ENCODE peak calls at places on chromosomes 12 and 14, in four cellular contexts. S is HepG2, L is K562, R is GM12878. U is an unnamed sample.

GRCh38 chr12:56988207-56988739 is 18.1 kb downstream of the ZBTB39 start:
- DNase-seq in S (no peak), L (peak; percentile 97), R (no peak), U (peak; percentile 57)

GRCh38 chr14:52370406-52370911 is 56.3 kb downstream of the PTGER2 start:
- DNase-seq in S (no peak), L (no peak), R (no peak), U (no peak)

GRCh38 chr14:103056322-103057027 is 874 bp downstream of the CDC42BPB start:
- DNase-seq in S (no peak), L (peak; percentile 69), R (no peak), U (peak; percentile 82)

GRCh38 chr14:64943556-64943955 is 1.0 kb upstream of the GPX2 start:
- DNase-seq in S (no peak), L (no peak), R (no peak), U (no peak)

GRCh38 chr12:57737467-57738141 is 938 bp downstream of the AGAP2 start:
- DNase-seq in S (no peak), L (no peak), R (no peak), U (peak; percentile 58)

GRCh38 chr14:21917699-21918436 is 244.2 kb upstream of the OR4E1 start:
- DNase-seq in S (peak; percentile 56), L (peak; percentile 24), R (peak; percentile 3), U (peak; percentile 83)

GRCh38 chr14:31829256-31829923 is 247.7 kb upstream of the ARHGAP5 start:
- DNase-seq in S (no peak), L (peak; percentile 3), R (no peak), U (peak; percentile 21)

GRCh38 chr12:69410571-69410970 is 51.0 kb downstream of the YEATS4 start:
- DNase-seq in S (no peak), L (no peak), R (no peak), U (no peak)

GRCh38 chr12:9064815-9065606 is 50.7 kb downstream of the A2M start:
- DNase-seq in S (peak; percentile 77), L (no peak), R (no peak), U (peak; percentile 89)

GRCh38 chr14:88983755-88984154 is 159.3 kb downstream of the TTC8 start:
- DNase-seq in S (no peak), L (no peak), R (no peak), U (no peak)

GRCh38 chr14:93713726-93714405 is 74.4 kb downstream of the PRIMA1 start:
- DNase-seq in S (no peak), L (no peak), R (no peak), U (no peak)

GRCh38 chr14:61698216-61698980 is 3.1 kb downstream of the HIF1A start:
- DNase-seq in S (no peak), L (peak; percentile 46), R (no peak), U (no peak)

GRCh38 chr12:108881953-108882352 is 2.1 kb downstream of the DAO start:
- DNase-seq in S (no peak), L (no peak), R (no peak), U (no peak)

GRCh38 chr14:101827286-101827685 is 65.8 kb downstream of the PPP2R5C start:
- DNase-seq in S (no peak), L (no peak), R (no peak), U (no peak)

GRCh38 chr14:69625299-69626131 is 14.1 kb downstream of the SUSD6 start:
- DNase-seq in S (no peak), L (peak; percentile 62), R (peak; percentile 88), U (no peak)

GRCh38 chr14:33017016-33017415 is 78.3 kb downstream of the NPAS3 start:
- DNase-seq in S (no peak), L (no peak), R (no peak), U (no peak)

GRCh38 chr12:15858348-15858747 is 23.8 kb upstream of the STRAP start:
- DNase-seq in S (no peak), L (no peak), R (no peak), U (peak; percentile 63)

GRCh38 chr12:48182659-48183058 is 785 bp upstream of the CCDC184 start:
- DNase-seq in S (no peak), L (no peak), R (no peak), U (no peak)

GRCh38 chr12:48794870-48795269 is 6.0 kb upstream of the ADCY6 start:
- DNase-seq in S (no peak), L (no peak), R (no peak), U (no peak)

GRCh38 chr12:117111386-117112267 is 12.4 kb upstream of the TESC start:
- DNase-seq in S (no peak), L (peak; percentile 38), R (no peak), U (peak; percentile 64)

GRCh38 chr14:105947599-105947998 is 421.2 kb downstream of the TMEM121 start:
- DNase-seq in S (no peak), L (no peak), R (no peak), U (no peak)

GRCh38 chr12:128969480-128970055 is 116.3 kb downstream of the GLT1D1 start:
- DNase-seq in S (no peak), L (peak; percentile 36), R (peak; percentile 20), U (peak; percentile 69)
- TF ChIP-seq POLR2AphosphoS5 in S (no peak), L (no peak), R (no peak), U (no peak)

DNA sequence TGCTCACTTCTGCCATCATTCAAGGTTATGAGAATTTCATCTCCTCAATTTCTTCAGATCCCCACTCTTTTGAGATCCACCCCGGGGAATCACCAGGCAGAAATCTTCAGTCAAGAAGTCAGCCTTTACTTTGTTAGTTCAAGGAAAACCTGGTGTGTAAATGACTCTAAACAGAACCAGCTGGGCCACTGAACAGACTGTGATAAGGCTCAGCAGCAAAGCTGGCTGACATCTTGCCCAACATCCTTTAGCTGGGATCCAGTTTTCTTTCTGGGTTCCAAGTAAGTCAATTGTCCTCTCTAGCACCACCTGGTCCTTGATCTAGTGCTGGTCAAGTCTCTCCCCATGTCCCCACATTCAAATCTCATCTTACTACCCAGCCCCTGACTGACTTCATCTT is 11.6 kb downstream of the CLMN start:
- DNase-seq in S (no peak), L (no peak), R (no peak), U (no peak)
- TF ChIP-seq JUNB in S (no peak), L (no peak), R (no peak), U (no peak)

GRCh38 chr12:130728158-130729058 is 12.3 kb upstream of the RIMBP2 start:
- DNase-seq in S (no peak), L (no peak), R (no peak), U (no peak)
- TF ChIP-seq POLR2AphosphoS5 in S (no peak), L (no peak), R (no peak), U (no peak)

GRCh38 chr14:100085451-100085850 is 20.2 kb downstream of the EVL start:
- DNase-seq in S (no peak), L (no peak), R (no peak), U (no peak)

GRCh38 chr14:100083706-100084105 is 18.5 kb downstream of the EVL start:
- DNase-seq in S (no peak), L (no peak), R (no peak), U (no peak)

GRCh38 chr14:100084591-100084990 is 19.4 kb downstream of the EVL start:
- DNase-seq in S (no peak), L (no peak), R (no peak), U (no peak)

GRCh38 chr14:100088226-100088625 is 23.0 kb downstream of the EVL start:
- DNase-seq in S (no peak), L (no peak), R (no peak), U (no peak)

GRCh38 chr14:100086361-100086760 is 21.1 kb downstream of the EVL start:
- DNase-seq in S (no peak), L (no peak), R (no peak), U (no peak)
- TF ChIP-seq JUNB in S (no peak), L (no peak), R (no peak), U (no peak)

DNA sequence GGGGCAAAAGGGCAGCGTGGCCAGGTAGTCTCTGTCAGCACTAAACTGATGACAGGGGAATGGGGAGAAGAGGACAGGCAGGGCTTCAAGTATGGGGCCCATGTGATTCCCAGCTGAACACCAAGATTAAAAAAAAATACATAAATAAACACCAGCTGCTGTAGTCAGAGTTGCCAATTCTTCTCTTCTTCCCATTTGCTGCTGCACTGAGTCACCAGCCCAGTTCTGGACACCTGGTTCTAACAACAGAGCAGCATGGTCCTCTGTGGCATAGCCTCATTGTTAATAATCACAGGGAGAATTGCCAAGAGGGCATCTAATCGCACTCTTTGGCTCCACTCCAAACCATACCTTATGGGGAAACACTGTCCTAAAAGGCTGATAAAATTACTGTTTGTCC is 15.1 kb downstream of the PPM1H start:
- DNase-seq in S (no peak), L (no peak), R (no peak), U (no peak)
- TF ChIP-seq POLR2AphosphoS5 in S (no peak), L (no peak), R (no peak), U (no peak)

GRCh38 chr12:132275110-132275531 is 54.3 kb downstream of the GALNT9 start:
- DNase-seq in S (peak; percentile 16), L (peak; percentile 25), R (no peak), U (peak; percentile 78)
- TF ChIP-seq JUNB in S (no peak), L (no peak), R (no peak), U (no peak)

GRCh38 chr14:91004987-91005386 is 55.5 kb downstream of the RPS6KA5 start:
- DNase-seq in S (no peak), L (no peak), R (no peak), U (no peak)

GRCh38 chr14:90995785-90996184 is 64.7 kb downstream of the RPS6KA5 start:
- DNase-seq in S (no peak), L (no peak), R (no peak), U (no peak)

GRCh38 chr14:90996967-90997366 is 63.5 kb downstream of the RPS6KA5 start:
- DNase-seq in S (no peak), L (no peak), R (no peak), U (no peak)

GRCh38 chr14:90993792-90994191 is 66.6 kb downstream of the RPS6KA5 start:
- DNase-seq in S (no peak), L (no peak), R (no peak), U (no peak)

GRCh38 chr14:90999299-90999698 is 61.1 kb downstream of the RPS6KA5 start:
- DNase-seq in S (no peak), L (peak; percentile 19), R (no peak), U (peak; percentile 35)
- TF ChIP-seq POLR2AphosphoS5 in S (no peak), L (no peak), R (no peak), U (no peak)

DNA sequence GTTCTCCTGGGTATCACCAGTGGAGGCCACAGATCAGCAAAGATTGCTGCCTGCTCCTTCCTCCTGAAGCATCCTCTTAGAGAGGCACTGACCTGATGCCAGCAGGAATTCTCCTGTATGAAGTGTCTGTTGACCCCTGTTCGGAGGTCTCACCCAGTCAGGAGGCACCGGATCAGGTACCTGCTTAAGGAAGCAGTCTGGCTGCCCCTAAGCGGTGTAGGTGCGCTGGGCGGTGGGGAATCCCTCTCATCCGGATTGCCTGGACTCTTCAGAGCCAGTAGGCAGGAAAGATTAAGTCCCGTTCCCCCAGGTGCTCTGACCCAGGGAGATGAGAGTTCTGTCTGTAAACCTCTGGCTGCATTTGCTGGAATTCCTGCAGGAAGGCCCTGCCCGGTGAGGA is 455.2 kb downstream of the CCDC91 start:
- DNase-seq in S (no peak), L (no peak), R (no peak), U (no peak)
- TF ChIP-seq JUNB in S (no peak), L (no peak), R (no peak), U (no peak)

U was measured in GM23338.